ENCODE peak calls at places on chromosomes 16 and 17, in seven cellular contexts. One of them, this sample, is unnamed.

GRCh38 chr16:71250461-71251232 is 20.1 kb upstream of the HYDIN start:
- DNase-seq in nephron progenitor cell: no peak
- DNase-seq in A549: no peak
- DNase-seq in body of pancreas: no peak
- DNase-seq in neural crest cell: no peak
- DNase-seq in tibial artery: no peak
- DNase-seq in OCI-LY7: no peak
- DNase-seq in this sample: no peak

GRCh38 chr16:15464401-15465186 is 30.2 kb downstream of the BMERB1 start:
- DNase-seq in nephron progenitor cell: no peak
- DNase-seq in tibial artery: no peak
- DNase-seq in neural crest cell: no peak
- DNase-seq in body of pancreas: no peak
- DNase-seq in OCI-LY7: no peak
- DNase-seq in A549: no peak
- DNase-seq in this sample: no peak

GRCh38 chr17:45265823-45266222 is 3.9 kb upstream of the SPATA32 start:
- DNase-seq in neural crest cell: no peak
- DNase-seq in nephron progenitor cell: no peak
- DNase-seq in body of pancreas: no peak
- DNase-seq in A549: peak; percentile 57
- DNase-seq in tibial artery: no peak
- DNase-seq in OCI-LY7: no peak
- DNase-seq in this sample: no peak

GRCh38 chr17:14918540-14918939 is 346.6 kb downstream of the PMP22 start:
- DNase-seq in nephron progenitor cell: no peak
- DNase-seq in tibial artery: no peak
- DNase-seq in body of pancreas: no peak
- DNase-seq in neural crest cell: no peak
- DNase-seq in OCI-LY7: no peak
- DNase-seq in A549: peak; percentile 8
- DNase-seq in this sample: no peak

GRCh38 chr16:57688487-57688986 is 6.1 kb upstream of the DRC7 start:
- DNase-seq in neural crest cell: no peak
- DNase-seq in body of pancreas: peak; percentile 4
- DNase-seq in nephron progenitor cell: no peak
- DNase-seq in A549: no peak
- DNase-seq in OCI-LY7: no peak
- DNase-seq in tibial artery: no peak
- DNase-seq in this sample: no peak

GRCh38 chr17:1783834-1784611 is 22.2 kb downstream of the SERPINF1 start:
- DNase-seq in A549: peak; percentile 68
- DNase-seq in neural crest cell: no peak
- DNase-seq in body of pancreas: peak; percentile 56
- DNase-seq in nephron progenitor cell: no peak
- DNase-seq in tibial artery: peak; percentile 97
- DNase-seq in OCI-LY7: no peak
- DNase-seq in this sample: no peak

GRCh38 chr16:1961651-1962067 is 2.3 kb downstream of the NDUFB10 start:
- DNase-seq in body of pancreas: no peak
- DNase-seq in tibial artery: no peak
- DNase-seq in neural crest cell: no peak
- DNase-seq in nephron progenitor cell: no peak
- DNase-seq in OCI-LY7: peak; percentile 59
- DNase-seq in A549: peak; percentile 51
- DNase-seq in this sample: no peak

GRCh38 chr16:3478242-3478925 is 16.9 kb downstream of the C16orf90 start:
- DNase-seq in OCI-LY7: no peak
- DNase-seq in nephron progenitor cell: no peak
- DNase-seq in neural crest cell: no peak
- DNase-seq in body of pancreas: no peak
- DNase-seq in A549: no peak
- DNase-seq in tibial artery: no peak
- DNase-seq in this sample: no peak

GRCh38 chr16:50303041-50303604 is 36.8 kb downstream of the ADCY7 start:
- DNase-seq in neural crest cell: no peak
- DNase-seq in OCI-LY7: no peak
- DNase-seq in nephron progenitor cell: no peak
- DNase-seq in A549: no peak
- DNase-seq in tibial artery: peak; percentile 15
- DNase-seq in body of pancreas: peak; percentile 1
- DNase-seq in this sample: no peak

GRCh38 chr17:48646183-48647102 is 20.3 kb upstream of the HOXB9 start:
- DNase-seq in body of pancreas: no peak
- DNase-seq in tibial artery: no peak
- DNase-seq in OCI-LY7: no peak
- DNase-seq in nephron progenitor cell: peak; percentile 72
- DNase-seq in A549: peak; percentile 80
- DNase-seq in neural crest cell: no peak
- DNase-seq in this sample: no peak

GRCh38 chr16:50573279-50573678 is 25.1 kb downstream of the NKD1 start:
- DNase-seq in neural crest cell: no peak
- DNase-seq in body of pancreas: no peak
- DNase-seq in A549: no peak
- DNase-seq in nephron progenitor cell: no peak
- DNase-seq in tibial artery: no peak
- DNase-seq in OCI-LY7: no peak
- DNase-seq in this sample: no peak

GRCh38 chr17:28240688-28241340 is 78.2 kb upstream of the TMEM97 start:
- DNase-seq in body of pancreas: peak; percentile 61
- DNase-seq in nephron progenitor cell: no peak
- DNase-seq in A549: no peak
- DNase-seq in OCI-LY7: no peak
- DNase-seq in neural crest cell: no peak
- DNase-seq in tibial artery: no peak
- DNase-seq in this sample: no peak

GRCh38 chr16:84283314-84284167 is 11.1 kb upstream of the WFDC1 start:
- DNase-seq in A549: no peak
- DNase-seq in tibial artery: no peak
- DNase-seq in body of pancreas: peak; percentile 13
- DNase-seq in neural crest cell: no peak
- DNase-seq in OCI-LY7: no peak
- DNase-seq in nephron progenitor cell: no peak
- DNase-seq in this sample: no peak

GRCh38 chr16:89595330-89596060 is 17.9 kb upstream of the DPEP1 start:
- DNase-seq in nephron progenitor cell: no peak
- DNase-seq in A549: no peak
- DNase-seq in tibial artery: no peak
- DNase-seq in neural crest cell: no peak
- DNase-seq in body of pancreas: no peak
- DNase-seq in OCI-LY7: no peak
- DNase-seq in this sample: no peak

GRCh38 chr16:55001931-55002330 is 71.3 kb downstream of the IRX5 start:
- DNase-seq in A549: no peak
- DNase-seq in tibial artery: no peak
- DNase-seq in nephron progenitor cell: no peak
- DNase-seq in neural crest cell: no peak
- DNase-seq in body of pancreas: no peak
- DNase-seq in OCI-LY7: no peak
- DNase-seq in this sample: no peak

GRCh38 chr17:47320879-47321502 is 2.8 kb upstream of the EFCAB13 start:
- DNase-seq in OCI-LY7: no peak
- DNase-seq in nephron progenitor cell: no peak
- DNase-seq in tibial artery: no peak
- DNase-seq in neural crest cell: no peak
- DNase-seq in A549: no peak
- DNase-seq in body of pancreas: no peak
- DNase-seq in this sample: no peak

GRCh38 chr17:56144205-56144604 is 9.1 kb upstream of the ANKFN1 start:
- DNase-seq in neural crest cell: no peak
- DNase-seq in tibial artery: no peak
- DNase-seq in nephron progenitor cell: no peak
- DNase-seq in body of pancreas: no peak
- DNase-seq in OCI-LY7: no peak
- DNase-seq in A549: no peak
- DNase-seq in this sample: no peak

GRCh38 chr16:56488035-56488434 is 31.8 kb downstream of the BBS2 start:
- DNase-seq in OCI-LY7: no peak
- DNase-seq in tibial artery: no peak
- DNase-seq in A549: no peak
- DNase-seq in neural crest cell: no peak
- DNase-seq in body of pancreas: no peak
- DNase-seq in nephron progenitor cell: no peak
- DNase-seq in this sample: no peak

GRCh38 chr17:8192070-8192815 is 2.3 kb upstream of the BORCS6 start:
- DNase-seq in OCI-LY7: peak; percentile 91
- DNase-seq in body of pancreas: peak; percentile 88
- DNase-seq in tibial artery: peak; percentile 93
- DNase-seq in neural crest cell: peak; percentile 59
- DNase-seq in A549: peak; percentile 97
- DNase-seq in nephron progenitor cell: peak; percentile 64
- DNase-seq in this sample: peak; percentile 20

GRCh38 chr16:57720142-57720575 is 15.4 kb upstream of the KATNB1 start:
- DNase-seq in body of pancreas: peak; percentile 89
- DNase-seq in A549: peak; percentile 75
- DNase-seq in nephron progenitor cell: peak; percentile 56
- DNase-seq in neural crest cell: peak; percentile 69
- DNase-seq in tibial artery: no peak
- DNase-seq in OCI-LY7: peak; percentile 18
- DNase-seq in this sample: peak; percentile 57

GRCh38 chr17:54781389-54781788 is 119.3 kb upstream of the TOM1L1 start:
- DNase-seq in body of pancreas: no peak
- DNase-seq in OCI-LY7: no peak
- DNase-seq in nephron progenitor cell: no peak
- DNase-seq in neural crest cell: no peak
- DNase-seq in A549: peak; percentile 38
- DNase-seq in tibial artery: no peak
- DNase-seq in this sample: no peak

GRCh38 chr17:54780238-54780637 is 120.4 kb upstream of the TOM1L1 start:
- DNase-seq in neural crest cell: no peak
- DNase-seq in tibial artery: no peak
- DNase-seq in OCI-LY7: no peak
- DNase-seq in A549: no peak
- DNase-seq in nephron progenitor cell: no peak
- DNase-seq in body of pancreas: no peak
- DNase-seq in this sample: no peak

GRCh38 chr17:54785643-54786258 is 114.9 kb upstream of the TOM1L1 start:
- DNase-seq in body of pancreas: no peak
- DNase-seq in A549: no peak
- DNase-seq in nephron progenitor cell: no peak
- DNase-seq in tibial artery: no peak
- DNase-seq in OCI-LY7: no peak
- DNase-seq in neural crest cell: no peak
- DNase-seq in this sample: no peak

DNA sequence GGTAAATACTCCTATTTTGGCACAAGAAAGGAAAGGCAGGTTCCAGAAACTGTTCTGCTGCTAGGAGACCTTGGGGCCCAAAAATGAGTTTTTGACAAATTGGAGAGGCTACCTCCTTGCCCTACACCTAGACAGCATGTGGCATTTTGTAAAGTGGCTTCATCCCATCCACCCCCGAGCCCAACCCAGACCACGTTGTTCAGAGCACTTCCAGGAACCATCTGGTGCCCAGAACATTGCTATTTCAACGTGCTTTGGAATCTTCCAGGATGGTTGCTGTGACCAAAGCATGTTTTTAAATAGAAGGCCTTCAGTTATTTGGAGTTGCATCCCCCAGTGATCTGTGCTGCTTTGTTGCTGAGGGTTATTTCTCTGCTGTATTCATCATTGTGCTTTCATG is 116.3 kb upstream of the TOM1L1 start:
- DNase-seq in OCI-LY7: no peak
- DNase-seq in nephron progenitor cell: no peak
- DNase-seq in tibial artery: no peak
- DNase-seq in A549: no peak
- DNase-seq in body of pancreas: no peak
- DNase-seq in neural crest cell: no peak
- DNase-seq in this sample: no peak
- TF ChIP-seq CTCF in OCI-LY7: no peak
- TF ChIP-seq CTCF in nephron progenitor cell: no peak
- TF ChIP-seq CTCF in tibial artery: no peak
- TF ChIP-seq CTCF in A549: no peak
- TF ChIP-seq CTCF in body of pancreas: no peak
- TF ChIP-seq CTCF in neural crest cell: no peak
- TF ChIP-seq CTCF in this sample: no peak

GRCh38 chr16:69937465-69937951 is 13.6 kb upstream of the CLEC18A start:
- DNase-seq in A549: peak; percentile 72
- DNase-seq in neural crest cell: no peak
- DNase-seq in body of pancreas: no peak
- DNase-seq in tibial artery: no peak
- DNase-seq in nephron progenitor cell: no peak
- DNase-seq in OCI-LY7: no peak
- DNase-seq in this sample: no peak
- TF ChIP-seq CTCF in A549: peak; percentile 60
- TF ChIP-seq CTCF in neural crest cell: no peak
- TF ChIP-seq CTCF in body of pancreas: no peak
- TF ChIP-seq CTCF in tibial artery: no peak
- TF ChIP-seq CTCF in nephron progenitor cell: peak; percentile 9
- TF ChIP-seq CTCF in OCI-LY7: no peak
- TF ChIP-seq CTCF in this sample: no peak

GRCh38 chr16:81848306-81848853 is 69.3 kb downstream of the PLCG2 start:
- DNase-seq in body of pancreas: no peak
- DNase-seq in OCI-LY7: no peak
- DNase-seq in tibial artery: no peak
- DNase-seq in A549: no peak
- DNase-seq in neural crest cell: no peak
- DNase-seq in nephron progenitor cell: no peak
- DNase-seq in this sample: no peak
- TF ChIP-seq CTCF in body of pancreas: no peak
- TF ChIP-seq CTCF in OCI-LY7: no peak
- TF ChIP-seq CTCF in tibial artery: no peak
- TF ChIP-seq CTCF in A549: no peak
- TF ChIP-seq CTCF in neural crest cell: no peak
- TF ChIP-seq CTCF in nephron progenitor cell: no peak
- TF ChIP-seq CTCF in this sample: no peak

GRCh38 chr16:19901164-19901563 is 16.5 kb upstream of the GPRC5B start:
- DNase-seq in neural crest cell: no peak
- DNase-seq in OCI-LY7: no peak
- DNase-seq in body of pancreas: no peak
- DNase-seq in nephron progenitor cell: no peak
- DNase-seq in A549: no peak
- DNase-seq in tibial artery: no peak
- DNase-seq in this sample: no peak

GRCh38 chr16:19898166-19898565 is 13.5 kb upstream of the GPRC5B start:
- DNase-seq in OCI-LY7: no peak
- DNase-seq in body of pancreas: no peak
- DNase-seq in nephron progenitor cell: no peak
- DNase-seq in A549: no peak
- DNase-seq in tibial artery: no peak
- DNase-seq in neural crest cell: no peak
- DNase-seq in this sample: no peak

GRCh38 chr16:19898924-19899604 is 14.4 kb upstream of the GPRC5B start:
- DNase-seq in nephron progenitor cell: peak; percentile 67
- DNase-seq in body of pancreas: peak; percentile 70
- DNase-seq in OCI-LY7: peak; percentile 45
- DNase-seq in tibial artery: peak; percentile 53
- DNase-seq in neural crest cell: peak; percentile 75
- DNase-seq in A549: peak; percentile 66
- DNase-seq in this sample: peak; percentile 29

GRCh38 chr16:19899605-19899955 is 14.9 kb upstream of the GPRC5B start:
- DNase-seq in tibial artery: no peak
- DNase-seq in OCI-LY7: no peak
- DNase-seq in A549: no peak
- DNase-seq in nephron progenitor cell: no peak
- DNase-seq in body of pancreas: no peak
- DNase-seq in neural crest cell: no peak
- DNase-seq in this sample: no peak

DNA sequence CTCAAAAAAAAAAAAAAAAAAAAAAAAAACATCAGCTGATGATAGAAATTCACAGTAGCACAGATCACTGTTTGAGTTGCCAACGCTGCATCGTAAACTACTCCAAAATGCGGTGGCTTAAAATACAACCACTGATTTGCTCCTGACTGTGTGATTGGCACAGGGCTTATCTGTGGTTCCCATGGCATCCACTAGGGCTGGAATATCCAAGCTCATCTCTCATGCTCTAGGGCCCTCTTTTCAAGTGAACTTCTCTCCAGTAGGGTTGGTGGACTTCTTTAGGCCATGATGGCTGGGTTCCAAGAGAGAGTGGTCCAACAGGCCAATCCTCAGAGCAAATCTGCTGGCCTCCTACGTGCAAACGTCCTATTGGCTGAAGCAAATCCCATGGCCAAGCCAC is 15.9 kb upstream of the GPRC5B start:
- DNase-seq in nephron progenitor cell: no peak
- DNase-seq in OCI-LY7: no peak
- DNase-seq in body of pancreas: no peak
- DNase-seq in A549: no peak
- DNase-seq in tibial artery: no peak
- DNase-seq in neural crest cell: no peak
- DNase-seq in this sample: no peak
- TF ChIP-seq CTCF in nephron progenitor cell: no peak
- TF ChIP-seq CTCF in OCI-LY7: no peak
- TF ChIP-seq CTCF in body of pancreas: no peak
- TF ChIP-seq CTCF in A549: no peak
- TF ChIP-seq CTCF in tibial artery: no peak
- TF ChIP-seq CTCF in neural crest cell: peak; percentile 20
- TF ChIP-seq CTCF in this sample: no peak

This sample was measured in progenitor cell of endocrine pancreas.